ENCODE peak calls at places on chromosomes 7 and 10, in eight cellular contexts. M, G, S, P, Y, K, V and H are unnamed samples.
A peak's percentile ranks its signal among the peaks of the same experiment; 100 is the strongest.

GRCh38 chr10:96758423-96758822 is 38.1 kb upstream of the PIK3AP1 start:
- DNase-seq in G (no peak), K (no peak), Y (no peak), V (no peak), S (no peak), P (no peak), M (no peak), H (peak; percentile 69)

GRCh38 chr10:85916192-85916747 is 450.3 kb downstream of the GRID1 start:
- DNase-seq in S (no peak), G (no peak), V (no peak), K (no peak), Y (no peak), M (no peak), P (no peak), H (no peak)

GRCh38 chr7:132453825-132454224 is 122.4 kb downstream of the PLXNA4 start:
- DNase-seq in S (no peak), M (no peak), G (no peak), Y (no peak), K (no peak), V (no peak), P (no peak), H (no peak)

GRCh38 chr10:132984801-132985545 is 42.6 kb upstream of the CFAP46 start:
- DNase-seq in V (peak; percentile 50), K (no peak), Y (no peak), G (no peak), S (no peak), P (peak; percentile 39), M (no peak), H (no peak)

GRCh38 chr7:4886671-4887070 is 3.2 kb upstream of the RADIL start:
- DNase-seq in M (no peak), V (no peak), G (no peak), P (no peak), Y (no peak), K (no peak), S (no peak), H (no peak)

GRCh38 chr7:90655566-90655965 is 59.4 kb downstream of the CDK14 start:
- DNase-seq in M (no peak), G (no peak), S (no peak), P (peak; percentile 86), Y (no peak), K (peak; percentile 85), V (no peak), H (no peak)

GRCh38 chr7:136134503-136134902 is 157.3 kb upstream of the MTPN start:
- DNase-seq in M (no peak), G (no peak), V (no peak), S (no peak), Y (no peak), P (peak; percentile 9), K (peak; percentile 73), H (no peak)

GRCh38 chr7:41315764-41316163 is 387.1 kb downstream of the INHBA start:
- DNase-seq in M (no peak), G (peak; percentile 7), S (no peak), V (no peak), K (no peak), Y (no peak), P (no peak), H (no peak)

GRCh38 chr10:97034301-97034700 is 151.5 kb downstream of the SLIT1 start:
- DNase-seq in Y (no peak), V (no peak), G (no peak), K (no peak), P (no peak), M (no peak), S (no peak), H (no peak)

GRCh38 chr7:157001920-157002818 is 8.3 kb downstream of the MNX1 start:
- DNase-seq in V (no peak), Y (no peak), P (no peak), M (no peak), K (no peak), G (no peak), S (no peak), H (peak; percentile 56)

GRCh38 chr7:103637726-103638125 is 191.7 kb upstream of the SLC26A5 start:
- DNase-seq in P (peak; percentile 45), K (peak; percentile 34), Y (no peak), S (no peak), G (no peak), M (no peak), V (no peak), H (no peak)